ENCODE peak calls at places on chromosomes 5 and 9, in eight cellular contexts. W, X, C, I, L, G, S and D are unnamed samples.

GRCh38 chr9:130908129-130908877 is 11.7 kb upstream of the QRFP start:
- DNase-seq in X (no peak), I (no peak), S (no peak), C (no peak), G (no peak), W (no peak), L (no peak), D (no peak)

GRCh38 chr5:124453221-124454032 is 293.0 kb downstream of the ZNF608 start:
- DNase-seq in X (no peak), I (no peak), G (no peak), S (no peak), W (no peak), C (no peak), L (no peak), D (no peak)

GRCh38 chr5:34517249-34517648 is 138.9 kb upstream of the RAI14 start:
- DNase-seq in W (no peak), L (no peak), S (no peak), G (no peak), X (no peak), I (no peak), C (no peak), D (no peak)

GRCh38 chr5:72063219-72063819 is 44.0 kb upstream of the MAP1B start:
- DNase-seq in W (no peak), X (no peak), C (no peak), L (no peak), S (no peak), G (peak), I (no peak), D (peak)

GRCh38 chr5:78615697-78616096 is 32.9 kb downstream of the LHFPL2 start:
- DNase-seq in S (no peak), W (no peak), G (no peak), L (no peak), C (no peak), X (no peak), I (no peak), D (no peak)

GRCh38 chr9:97437151-97437550 is 25.3 kb downstream of the TDRD7 start:
- DNase-seq in C (no peak), I (no peak), X (no peak), W (no peak), G (no peak), L (no peak), S (no peak), D (no peak)

GRCh38 chr9:123528521-123528920 is 172.5 kb downstream of the CRB2 start:
- DNase-seq in S (no peak), G (no peak), W (no peak), C (no peak), I (no peak), X (no peak), L (no peak), D (no peak)

GRCh38 chr9:110742741-110743371 is 74.3 kb downstream of the MUSK start:
- DNase-seq in G (peak), W (no peak), S (no peak), C (no peak), X (no peak), I (no peak), L (no peak), D (no peak)

GRCh38 chr5:135567661-135568060 is 11.1 kb downstream of the CXCL14 start:
- DNase-seq in G (no peak), X (no peak), I (no peak), C (no peak), L (no peak), S (no peak), W (no peak), D (no peak)

GRCh38 chr9:75996726-75997125 is 106.3 kb downstream of the PCSK5 start:
- DNase-seq in S (no peak), X (no peak), L (no peak), C (no peak), G (no peak), W (no peak), I (no peak), D (no peak)

GRCh38 chr5:108884736-108885135 is 137.0 kb downstream of the FER start:
- DNase-seq in C (no peak), S (no peak), W (no peak), I (peak), X (no peak), L (no peak), G (no peak), D (no peak)